ENCODE peak calls at places on chromosomes 3 and 15, in nine cellular contexts. One of them, this sample, is unnamed.

GRCh38 chr3:56357266-56357665 is 111.0 kb downstream of the ERC2 start:
- DNase-seq in choroid plexus epithelial cell: no peak
- DNase-seq in osteocyte: no peak
- DNase-seq in RWPE2: no peak
- DNase-seq in OCI-LY7: no peak
- DNase-seq in psoas muscle: no peak
- DNase-seq in epithelial cell of esophagus: no peak
- DNase-seq in B cell: no peak
- DNase-seq in endothelial cell: no peak
- DNase-seq in this sample: no peak

GRCh38 chr15:42490743-42491539 is at the start of gene ZNF106:
- DNase-seq in choroid plexus epithelial cell: peak
- DNase-seq in osteocyte: peak
- DNase-seq in RWPE2: peak
- DNase-seq in OCI-LY7: peak
- DNase-seq in psoas muscle: peak
- DNase-seq in epithelial cell of esophagus: peak
- DNase-seq in B cell: peak
- DNase-seq in endothelial cell: peak
- DNase-seq in this sample: no peak

GRCh38 chr3:121757087-121757811 is 7.7 kb upstream of the GOLGB1 start:
- DNase-seq in choroid plexus epithelial cell: peak
- DNase-seq in osteocyte: no peak
- DNase-seq in RWPE2: no peak
- DNase-seq in OCI-LY7: peak
- DNase-seq in psoas muscle: no peak
- DNase-seq in epithelial cell of esophagus: no peak
- DNase-seq in B cell: no peak
- DNase-seq in endothelial cell: no peak
- DNase-seq in this sample: no peak

GRCh38 chr3:133254716-133255115 is 145.1 kb upstream of the BFSP2 start:
- DNase-seq in choroid plexus epithelial cell: no peak
- DNase-seq in osteocyte: no peak
- DNase-seq in RWPE2: no peak
- DNase-seq in OCI-LY7: no peak
- DNase-seq in psoas muscle: no peak
- DNase-seq in epithelial cell of esophagus: no peak
- DNase-seq in B cell: no peak
- DNase-seq in endothelial cell: no peak
- DNase-seq in this sample: no peak

GRCh38 chr15:24916305-24917009 is 38.3 kb upstream of the SNRPN start:
- DNase-seq in choroid plexus epithelial cell: no peak
- DNase-seq in osteocyte: no peak
- DNase-seq in RWPE2: no peak
- DNase-seq in OCI-LY7: no peak
- DNase-seq in psoas muscle: no peak
- DNase-seq in epithelial cell of esophagus: no peak
- DNase-seq in B cell: no peak
- DNase-seq in endothelial cell: no peak
- DNase-seq in this sample: no peak

GRCh38 chr15:98561169-98561941 is 87.0 kb upstream of the IGF1R start:
- DNase-seq in choroid plexus epithelial cell: no peak
- DNase-seq in osteocyte: peak
- DNase-seq in RWPE2: no peak
- DNase-seq in OCI-LY7: no peak
- DNase-seq in psoas muscle: no peak
- DNase-seq in epithelial cell of esophagus: no peak
- DNase-seq in B cell: no peak
- DNase-seq in endothelial cell: no peak
- DNase-seq in this sample: no peak

GRCh38 chr3:194136519-194137313 is 768 bp downstream of the HES1 start:
- DNase-seq in choroid plexus epithelial cell: peak
- DNase-seq in osteocyte: no peak
- DNase-seq in RWPE2: no peak
- DNase-seq in OCI-LY7: peak
- DNase-seq in psoas muscle: peak
- DNase-seq in epithelial cell of esophagus: peak
- DNase-seq in B cell: peak
- DNase-seq in endothelial cell: peak
- DNase-seq in this sample: no peak

GRCh38 chr15:68615811-68616210 is 37.0 kb downstream of the CORO2B start:
- DNase-seq in choroid plexus epithelial cell: no peak
- DNase-seq in osteocyte: no peak
- DNase-seq in RWPE2: no peak
- DNase-seq in OCI-LY7: no peak
- DNase-seq in psoas muscle: no peak
- DNase-seq in epithelial cell of esophagus: no peak
- DNase-seq in B cell: no peak
- DNase-seq in endothelial cell: no peak
- DNase-seq in this sample: no peak

GRCh38 chr15:40277472-40277871 is 5.4 kb downstream of the ANKRD63 start:
- DNase-seq in choroid plexus epithelial cell: no peak
- DNase-seq in osteocyte: no peak
- DNase-seq in RWPE2: no peak
- DNase-seq in OCI-LY7: peak
- DNase-seq in psoas muscle: no peak
- DNase-seq in epithelial cell of esophagus: no peak
- DNase-seq in B cell: no peak
- DNase-seq in endothelial cell: no peak
- DNase-seq in this sample: no peak

GRCh38 chr3:119600732-119601131 is 3.0 kb downstream of the PLA1A start:
- DNase-seq in choroid plexus epithelial cell: no peak
- DNase-seq in osteocyte: no peak
- DNase-seq in RWPE2: no peak
- DNase-seq in OCI-LY7: peak
- DNase-seq in psoas muscle: peak
- DNase-seq in epithelial cell of esophagus: no peak
- DNase-seq in B cell: no peak
- DNase-seq in endothelial cell: peak
- DNase-seq in this sample: no peak

GRCh38 chr3:120364101-120364500 is 14.9 kb upstream of the LRRC58 start:
- DNase-seq in choroid plexus epithelial cell: no peak
- DNase-seq in osteocyte: no peak
- DNase-seq in RWPE2: no peak
- DNase-seq in OCI-LY7: no peak
- DNase-seq in psoas muscle: no peak
- DNase-seq in epithelial cell of esophagus: no peak
- DNase-seq in B cell: no peak
- DNase-seq in endothelial cell: no peak
- DNase-seq in this sample: no peak

GRCh38 chr3:30631237-30631961 is 25.0 kb downstream of the TGFBR2 start:
- DNase-seq in choroid plexus epithelial cell: peak
- DNase-seq in osteocyte: no peak
- DNase-seq in RWPE2: no peak
- DNase-seq in OCI-LY7: peak
- DNase-seq in psoas muscle: peak
- DNase-seq in epithelial cell of esophagus: peak
- DNase-seq in B cell: no peak
- DNase-seq in endothelial cell: no peak
- DNase-seq in this sample: no peak

GRCh38 chr3:105836533-105836932 is 32.3 kb downstream of the CBLB start:
- DNase-seq in choroid plexus epithelial cell: peak
- DNase-seq in osteocyte: no peak
- DNase-seq in RWPE2: no peak
- DNase-seq in OCI-LY7: peak
- DNase-seq in psoas muscle: no peak
- DNase-seq in epithelial cell of esophagus: peak
- DNase-seq in B cell: no peak
- DNase-seq in endothelial cell: no peak
- DNase-seq in this sample: no peak

GRCh38 chr3:124492824-124493223 is 237.4 kb upstream of the UMPS start:
- DNase-seq in choroid plexus epithelial cell: peak
- DNase-seq in osteocyte: no peak
- DNase-seq in RWPE2: peak
- DNase-seq in OCI-LY7: peak
- DNase-seq in psoas muscle: no peak
- DNase-seq in epithelial cell of esophagus: peak
- DNase-seq in B cell: no peak
- DNase-seq in endothelial cell: peak
- DNase-seq in this sample: no peak

GRCh38 chr3:31729082-31729481 is 196.4 kb downstream of the STT3B start:
- DNase-seq in choroid plexus epithelial cell: no peak
- DNase-seq in osteocyte: no peak
- DNase-seq in RWPE2: no peak
- DNase-seq in OCI-LY7: no peak
- DNase-seq in psoas muscle: no peak
- DNase-seq in epithelial cell of esophagus: peak
- DNase-seq in B cell: no peak
- DNase-seq in endothelial cell: no peak
- DNase-seq in this sample: no peak

GRCh38 chr15:82942691-82943090 is 9.8 kb downstream of the HOMER2 start:
- DNase-seq in choroid plexus epithelial cell: no peak
- DNase-seq in osteocyte: no peak
- DNase-seq in RWPE2: peak
- DNase-seq in OCI-LY7: no peak
- DNase-seq in psoas muscle: peak
- DNase-seq in epithelial cell of esophagus: peak
- DNase-seq in B cell: no peak
- DNase-seq in endothelial cell: no peak
- DNase-seq in this sample: no peak

GRCh38 chr3:39222462-39222861 is 30.1 kb upstream of the XIRP1 start:
- DNase-seq in choroid plexus epithelial cell: no peak
- DNase-seq in osteocyte: no peak
- DNase-seq in RWPE2: no peak
- DNase-seq in OCI-LY7: no peak
- DNase-seq in psoas muscle: no peak
- DNase-seq in epithelial cell of esophagus: no peak
- DNase-seq in B cell: no peak
- DNase-seq in endothelial cell: no peak
- DNase-seq in this sample: no peak

GRCh38 chr3:146274833-146275232 is 23.9 kb upstream of the PLSCR4 start:
- DNase-seq in choroid plexus epithelial cell: peak
- DNase-seq in osteocyte: no peak
- DNase-seq in RWPE2: no peak
- DNase-seq in OCI-LY7: no peak
- DNase-seq in psoas muscle: no peak
- DNase-seq in epithelial cell of esophagus: no peak
- DNase-seq in B cell: no peak
- DNase-seq in endothelial cell: no peak
- DNase-seq in this sample: no peak

GRCh38 chr3:116863842-116864626 is 154.5 kb downstream of the TUSC7 start:
- DNase-seq in choroid plexus epithelial cell: peak
- DNase-seq in osteocyte: no peak
- DNase-seq in RWPE2: no peak
- DNase-seq in OCI-LY7: peak
- DNase-seq in psoas muscle: no peak
- DNase-seq in epithelial cell of esophagus: peak
- DNase-seq in B cell: no peak
- DNase-seq in endothelial cell: peak
- DNase-seq in this sample: no peak

GRCh38 chr15:64740361-64741170 is 34.8 kb downstream of the RBPMS2 start:
- DNase-seq in choroid plexus epithelial cell: peak
- DNase-seq in osteocyte: no peak
- DNase-seq in RWPE2: no peak
- DNase-seq in OCI-LY7: peak
- DNase-seq in psoas muscle: peak
- DNase-seq in epithelial cell of esophagus: peak
- DNase-seq in B cell: no peak
- DNase-seq in endothelial cell: no peak
- DNase-seq in this sample: no peak
- TF ChIP-seq CTCF in choroid plexus epithelial cell: peak
- TF ChIP-seq CTCF in osteocyte: peak
- TF ChIP-seq CTCF in RWPE2: peak
- TF ChIP-seq CTCF in OCI-LY7: peak
- TF ChIP-seq CTCF in psoas muscle: no peak
- TF ChIP-seq CTCF in epithelial cell of esophagus: peak
- TF ChIP-seq CTCF in B cell: no peak
- TF ChIP-seq CTCF in endothelial cell: no peak
- TF ChIP-seq CTCF in this sample: no peak

GRCh38 chr3:197023998-197024651 is 5.5 kb downstream of the MELTF start:
- DNase-seq in choroid plexus epithelial cell: no peak
- DNase-seq in osteocyte: peak
- DNase-seq in RWPE2: peak
- DNase-seq in OCI-LY7: no peak
- DNase-seq in psoas muscle: no peak
- DNase-seq in epithelial cell of esophagus: no peak
- DNase-seq in B cell: no peak
- DNase-seq in endothelial cell: no peak
- DNase-seq in this sample: no peak
- TF ChIP-seq CTCF in choroid plexus epithelial cell: no peak
- TF ChIP-seq CTCF in osteocyte: no peak
- TF ChIP-seq CTCF in RWPE2: no peak
- TF ChIP-seq CTCF in OCI-LY7: no peak
- TF ChIP-seq CTCF in psoas muscle: no peak
- TF ChIP-seq CTCF in epithelial cell of esophagus: no peak
- TF ChIP-seq CTCF in B cell: no peak
- TF ChIP-seq CTCF in endothelial cell: no peak
- TF ChIP-seq CTCF in this sample: no peak

GRCh38 chr15:94412979-94413741 is 181.8 kb downstream of the MCTP2 start:
- DNase-seq in choroid plexus epithelial cell: peak
- DNase-seq in osteocyte: no peak
- DNase-seq in RWPE2: no peak
- DNase-seq in OCI-LY7: peak
- DNase-seq in psoas muscle: no peak
- DNase-seq in epithelial cell of esophagus: peak
- DNase-seq in B cell: peak
- DNase-seq in endothelial cell: peak
- DNase-seq in this sample: no peak
- TF ChIP-seq CTCF in choroid plexus epithelial cell: peak
- TF ChIP-seq CTCF in osteocyte: peak
- TF ChIP-seq CTCF in RWPE2: peak
- TF ChIP-seq CTCF in OCI-LY7: peak
- TF ChIP-seq CTCF in psoas muscle: peak
- TF ChIP-seq CTCF in epithelial cell of esophagus: peak
- TF ChIP-seq CTCF in B cell: peak
- TF ChIP-seq CTCF in endothelial cell: peak
- TF ChIP-seq CTCF in this sample: no peak

GRCh38 chr3:189324538-189325138 is 152.9 kb downstream of the TPRG1 start:
- DNase-seq in choroid plexus epithelial cell: peak
- DNase-seq in osteocyte: no peak
- DNase-seq in RWPE2: peak
- DNase-seq in OCI-LY7: peak
- DNase-seq in psoas muscle: no peak
- DNase-seq in epithelial cell of esophagus: peak
- DNase-seq in B cell: peak
- DNase-seq in endothelial cell: no peak
- DNase-seq in this sample: no peak

GRCh38 chr3:189317911-189318310 is 146.1 kb downstream of the TPRG1 start:
- DNase-seq in choroid plexus epithelial cell: no peak
- DNase-seq in osteocyte: no peak
- DNase-seq in RWPE2: no peak
- DNase-seq in OCI-LY7: no peak
- DNase-seq in psoas muscle: no peak
- DNase-seq in epithelial cell of esophagus: no peak
- DNase-seq in B cell: no peak
- DNase-seq in endothelial cell: no peak
- DNase-seq in this sample: no peak

GRCh38 chr3:189325454-189325853 is 153.7 kb downstream of the TPRG1 start:
- DNase-seq in choroid plexus epithelial cell: peak
- DNase-seq in osteocyte: no peak
- DNase-seq in RWPE2: no peak
- DNase-seq in OCI-LY7: no peak
- DNase-seq in psoas muscle: no peak
- DNase-seq in epithelial cell of esophagus: no peak
- DNase-seq in B cell: no peak
- DNase-seq in endothelial cell: no peak
- DNase-seq in this sample: no peak

GRCh38 chr3:189320511-189320910 is 148.7 kb downstream of the TPRG1 start:
- DNase-seq in choroid plexus epithelial cell: no peak
- DNase-seq in osteocyte: no peak
- DNase-seq in RWPE2: no peak
- DNase-seq in OCI-LY7: no peak
- DNase-seq in psoas muscle: no peak
- DNase-seq in epithelial cell of esophagus: peak
- DNase-seq in B cell: no peak
- DNase-seq in endothelial cell: no peak
- DNase-seq in this sample: no peak

GRCh38 chr3:189322339-189322738 is 150.6 kb downstream of the TPRG1 start:
- DNase-seq in choroid plexus epithelial cell: no peak
- DNase-seq in osteocyte: no peak
- DNase-seq in RWPE2: no peak
- DNase-seq in OCI-LY7: no peak
- DNase-seq in psoas muscle: no peak
- DNase-seq in epithelial cell of esophagus: no peak
- DNase-seq in B cell: no peak
- DNase-seq in endothelial cell: no peak
- DNase-seq in this sample: no peak
- TF ChIP-seq CTCF in choroid plexus epithelial cell: no peak
- TF ChIP-seq CTCF in osteocyte: no peak
- TF ChIP-seq CTCF in RWPE2: no peak
- TF ChIP-seq CTCF in OCI-LY7: no peak
- TF ChIP-seq CTCF in psoas muscle: no peak
- TF ChIP-seq CTCF in epithelial cell of esophagus: no peak
- TF ChIP-seq CTCF in B cell: no peak
- TF ChIP-seq CTCF in endothelial cell: no peak
- TF ChIP-seq CTCF in this sample: no peak

This sample was measured in omental fat pad.